ENCODE peak calls at places on chromosome 18, in ten cellular contexts. B is A549, D is stomach, Z is adrenal gland, C is IMR-90, A is transverse colon, P is spleen, W is tibial nerve, S is right lobe of liver, J is uterus. V is an unnamed sample.

GRCh38 chr18:59697236-59697932 is at the start of gene CCBE1:
- DNase-seq in B (peak), D (peak), Z (peak), C (peak), A (peak), P (no peak), W (peak), S (peak), J (peak), V (peak)

GRCh38 chr18:56124186-56124585 is 514.2 kb downstream of the TXNL1 start:
- DNase-seq in B (no peak), D (no peak), Z (no peak), C (peak), A (no peak), P (no peak), W (no peak), S (no peak), J (no peak), V (no peak)

GRCh38 chr18:644395-645004 is 13.0 kb upstream of the TYMS start:
- DNase-seq in B (no peak), D (no peak), Z (no peak), C (no peak), A (no peak), P (no peak), W (no peak), S (no peak), J (no peak), V (no peak)

GRCh38 chr18:33183136-33183535 is 257.4 kb downstream of the CCDC178 start:
- DNase-seq in B (no peak), D (no peak), Z (no peak), C (no peak), A (no peak), P (no peak), W (no peak), S (no peak), J (no peak), V (no peak)

GRCh38 chr18:2223394-2223793 is 347.9 kb downstream of the METTL4 start:
- DNase-seq in B (no peak), D (no peak), Z (no peak), C (no peak), A (no peak), P (no peak), W (no peak), S (no peak), J (no peak), V (no peak)

GRCh38 chr18:60692277-60692676 is 319.7 kb upstream of the MC4R start:
- DNase-seq in B (no peak), D (no peak), Z (no peak), C (no peak), A (no peak), P (no peak), W (no peak), S (no peak), J (no peak), V (no peak)

GRCh38 chr18:63956755-63957154 is 7.7 kb downstream of the HMSD start:
- DNase-seq in B (no peak), D (no peak), Z (no peak), C (no peak), A (no peak), P (no peak), W (no peak), S (no peak), J (no peak), V (no peak)

GRCh38 chr18:2104620-2105462 is 466.5 kb downstream of the METTL4 start:
- DNase-seq in B (peak), D (peak), Z (peak), C (peak), A (peak), P (peak), W (no peak), S (peak), J (no peak), V (peak)

GRCh38 chr18:49441338-49441938 is 19.0 kb downstream of the DYM start:
- DNase-seq in B (no peak), D (no peak), Z (no peak), C (no peak), A (no peak), P (no peak), W (no peak), S (no peak), J (no peak), V (no peak)

GRCh38 chr18:72541871-72542690 is 2.1 kb downstream of the CBLN2 start:
- DNase-seq in B (no peak), D (no peak), Z (no peak), C (no peak), A (no peak), P (no peak), W (no peak), S (no peak), J (no peak), V (no peak)

GRCh38 chr18:3703732-3704176 is 253.8 kb downstream of the TGIF1 start:
- DNase-seq in B (peak), D (peak), Z (peak), C (peak), A (peak), P (no peak), W (peak), S (peak), J (peak), V (peak)

GRCh38 chr18:43542016-43542415 is 264.7 kb upstream of the SYT4 start:
- DNase-seq in B (no peak), D (no peak), Z (no peak), C (no peak), A (no peak), P (no peak), W (no peak), S (no peak), J (no peak), V (no peak)

GRCh38 chr18:10401489-10401888 is 52.9 kb upstream of the APCDD1 start:
- DNase-seq in B (no peak), D (no peak), Z (no peak), C (peak), A (no peak), P (no peak), W (no peak), S (no peak), J (peak), V (no peak)

GRCh38 chr18:36825526-36825925 is 3.3 kb downstream of the TPGS2 start:
- DNase-seq in B (no peak), D (no peak), Z (no peak), C (no peak), A (no peak), P (no peak), W (no peak), S (no peak), J (no peak), V (no peak)

GRCh38 chr18:10010611-10011015 is 96.8 kb downstream of the VAPA start:
- DNase-seq in B (peak), D (peak), Z (no peak), C (peak), A (peak), P (no peak), W (peak), S (no peak), J (peak), V (no peak)

GRCh38 chr18:23138470-23138869 is 3.2 kb downstream of the CABLES1 start:
- DNase-seq in B (no peak), D (peak), Z (no peak), C (no peak), A (no peak), P (no peak), W (no peak), S (no peak), J (peak), V (peak)

GRCh38 chr18:23321996-23322395 is 131.1 kb upstream of the RIOK3 start:
- DNase-seq in B (no peak), D (no peak), Z (no peak), C (peak), A (no peak), P (no peak), W (no peak), S (no peak), J (no peak), V (no peak)

GRCh38 chr18:35345460-35345921 is 1.3 kb upstream of the ZNF24 start:
- DNase-seq in B (no peak), D (peak), Z (peak), C (no peak), A (no peak), P (no peak), W (no peak), S (no peak), J (no peak), V (peak)

GRCh38 chr18:26700201-26700600 is 151.8 kb upstream of the KCTD1 start:
- DNase-seq in B (no peak), D (no peak), Z (no peak), C (no peak), A (no peak), P (no peak), W (no peak), S (no peak), J (no peak), V (no peak)

GRCh38 chr18:47184419-47185050 is 8.4 kb upstream of the IER3IP1 start:
- DNase-seq in B (peak), D (no peak), Z (no peak), C (peak), A (no peak), P (no peak), W (peak), S (no peak), J (peak), V (peak)

GRCh38 chr18:34153711-34154110 is 71.0 kb downstream of the NOL4 start:
- DNase-seq in B (peak), D (no peak), Z (no peak), C (peak), A (no peak), P (no peak), W (no peak), S (no peak), J (no peak), V (no peak)

GRCh38 chr18:73040247-73040646 is 172.5 kb upstream of the NETO1 start:
- DNase-seq in B (peak), D (no peak), Z (no peak), C (no peak), A (no peak), P (no peak), W (no peak), S (no peak), J (no peak), V (no peak)

GRCh38 chr18:37869051-37869450 is 303.5 kb upstream of the CELF4 start:
- DNase-seq in B (no peak), D (no peak), Z (no peak), C (no peak), A (no peak), P (no peak), W (no peak), S (no peak), J (no peak), V (no peak)

GRCh38 chr18:48405108-48405507 is 4.1 kb downstream of the ZBTB7C start:
- DNase-seq in B (no peak), D (no peak), Z (no peak), C (peak), A (no peak), P (no peak), W (no peak), S (no peak), J (no peak), V (no peak)

GRCh38 chr18:9328776-9329175 is 5.8 kb upstream of the TWSG1 start:
- DNase-seq in B (no peak), D (no peak), Z (no peak), C (peak), A (no peak), P (no peak), W (no peak), S (no peak), J (no peak), V (no peak)

GRCh38 chr18:53004798-53005197 is 664.8 kb downstream of the DCC start:
- DNase-seq in B (no peak), D (no peak), Z (no peak), C (no peak), A (no peak), P (no peak), W (no peak), S (no peak), J (no peak), V (no peak)

GRCh38 chr18:3886575-3887322 is 436.8 kb downstream of the TGIF1 start:
- DNase-seq in B (no peak), D (no peak), Z (no peak), C (no peak), A (no peak), P (no peak), W (no peak), S (no peak), J (no peak), V (peak)

GRCh38 chr18:2083691-2084090 is 487.6 kb downstream of the METTL4 start:
- DNase-seq in B (peak), D (no peak), Z (no peak), C (no peak), A (no peak), P (no peak), W (no peak), S (no peak), J (no peak), V (peak)

GRCh38 chr18:41311571-41312240 is 643.3 kb upstream of the PIK3C3 start:
- DNase-seq in B (no peak), D (no peak), Z (no peak), C (no peak), A (no peak), P (no peak), W (no peak), S (no peak), J (no peak), V (no peak)

GRCh38 chr18:68448736-68449135 is 266.2 kb downstream of the TMX3 start:
- DNase-seq in B (no peak), D (no peak), Z (no peak), C (peak), A (no peak), P (no peak), W (no peak), S (no peak), J (no peak), V (no peak)

DNA sequence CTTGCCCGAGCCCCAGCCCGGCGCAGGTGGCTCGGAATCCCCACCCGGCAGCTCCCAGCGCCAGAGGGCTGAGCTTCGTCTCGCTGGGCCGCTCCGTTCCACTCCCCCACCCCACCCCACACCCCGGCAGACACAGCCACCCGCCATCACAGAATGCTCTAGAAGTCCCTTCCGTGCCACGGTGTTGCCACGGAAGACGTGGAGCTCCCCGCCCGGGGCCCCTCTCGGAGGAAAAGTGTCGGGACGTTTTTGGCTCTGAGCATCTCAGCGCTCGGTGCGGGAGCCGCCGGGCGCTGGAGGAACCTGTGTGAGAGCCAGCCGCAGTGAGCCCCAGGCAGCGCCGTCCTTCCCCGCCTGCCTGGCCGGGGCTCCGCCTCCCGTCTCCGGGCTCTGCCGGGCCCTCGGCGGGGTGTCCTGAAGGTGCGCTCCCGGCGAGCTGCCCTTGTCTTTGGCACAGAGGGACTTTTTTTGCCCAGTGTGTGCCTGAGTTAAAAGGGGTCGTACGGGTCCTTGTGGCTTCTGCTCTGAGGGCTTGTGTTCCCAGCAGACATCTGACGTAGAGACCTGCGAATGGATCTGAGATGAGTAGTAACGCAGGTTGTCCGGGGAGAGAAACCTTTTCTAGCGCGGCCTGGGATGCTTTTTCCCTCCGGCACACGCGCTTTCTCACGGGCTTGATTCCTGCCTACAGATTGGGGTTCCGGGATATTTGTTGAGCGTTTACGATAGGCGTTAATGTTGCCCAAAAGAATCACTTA is 1.8 kb downstream of the ZCCHC2 start:
- DNase-seq in B (peak), D (peak), Z (peak), C (peak), A (peak), P (peak), W (peak), S (peak), J (peak), V (peak)
- TF ChIP-seq POLR2A in B (peak), D (peak), Z (peak), C (no peak), A (peak), P (no peak), W (peak), S (peak), J (peak), V (peak)

GRCh38 chr18:12423820-12424219 is 16.1 kb downstream of the PRELID3A start:
- DNase-seq in B (no peak), D (no peak), Z (no peak), C (no peak), A (no peak), P (peak), W (no peak), S (no peak), J (no peak), V (no peak)

GRCh38 chr18:12421732-12422131 is 14.0 kb downstream of the PRELID3A start:
- DNase-seq in B (no peak), D (no peak), Z (no peak), C (no peak), A (no peak), P (no peak), W (no peak), S (no peak), J (no peak), V (no peak)

GRCh38 chr18:12422936-12423335 is 15.2 kb downstream of the PRELID3A start:
- DNase-seq in B (peak), D (no peak), Z (no peak), C (no peak), A (no peak), P (no peak), W (no peak), S (no peak), J (no peak), V (peak)

GRCh38 chr18:12423393-12423792 is 15.7 kb downstream of the PRELID3A start:
- DNase-seq in B (no peak), D (no peak), Z (no peak), C (no peak), A (no peak), P (no peak), W (no peak), S (no peak), J (no peak), V (no peak)

GRCh38 chr18:12420831-12421421 is 13.2 kb downstream of the PRELID3A start:
- DNase-seq in B (no peak), D (no peak), Z (no peak), C (no peak), A (no peak), P (no peak), W (no peak), S (no peak), J (no peak), V (no peak)
- TF ChIP-seq POLR2A in B (no peak), D (no peak), Z (no peak), C (no peak), A (no peak), P (no peak), W (no peak), S (no peak), J (no peak), V (no peak)

DNA sequence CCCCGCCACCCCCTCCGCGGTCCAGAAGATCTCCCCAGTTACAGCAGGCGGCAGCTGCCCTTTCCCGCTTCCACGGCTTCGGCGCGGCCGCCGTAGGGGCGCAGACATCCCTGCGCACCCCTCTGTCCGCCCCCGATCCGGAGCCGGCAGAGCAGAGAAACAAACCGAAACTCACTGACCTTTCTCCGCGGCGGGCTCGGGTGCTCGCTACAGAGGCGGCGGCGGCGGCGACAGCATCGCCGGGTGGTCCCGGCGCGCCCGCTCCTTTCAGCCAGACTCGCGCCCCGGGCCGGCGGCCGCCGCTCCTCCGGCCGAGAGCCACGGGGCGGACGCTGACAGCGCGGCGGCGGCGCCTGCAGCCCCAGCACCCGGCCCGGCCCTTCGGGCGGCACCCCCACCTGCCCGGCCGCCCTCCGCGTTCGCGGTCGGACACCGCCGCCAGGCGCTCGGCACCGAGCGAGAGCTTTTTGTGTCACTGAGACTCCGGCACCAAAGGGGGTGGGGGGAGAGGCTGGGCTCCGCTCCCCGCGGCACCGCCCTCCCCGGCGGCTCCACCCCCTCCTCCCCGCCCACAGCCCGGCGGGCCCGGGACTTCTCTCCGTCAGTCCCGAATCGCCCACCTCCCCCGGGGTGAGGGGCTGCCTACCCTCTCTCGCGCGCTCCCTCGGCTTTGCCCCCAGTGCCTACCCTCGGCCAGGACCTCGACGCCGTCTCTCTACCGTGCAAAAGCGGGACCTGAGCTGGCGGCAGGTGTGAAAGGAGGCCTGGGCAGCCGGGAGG is 1.4 kb upstream of the RNF152 start:
- DNase-seq in B (peak), D (peak), Z (peak), C (peak), A (peak), P (peak), W (peak), S (peak), J (peak), V (peak)
- TF ChIP-seq POLR2A in B (no peak), D (no peak), Z (peak), C (peak), A (peak), P (no peak), W (peak), S (peak), J (peak), V (no peak)

GRCh38 chr18:11849845-11850747 is 1.1 kb upstream of the CHMP1B start:
- DNase-seq in B (peak), D (peak), Z (peak), C (peak), A (peak), P (peak), W (peak), S (peak), J (peak), V (peak)
- TF ChIP-seq POLR2A in B (no peak), D (peak), Z (peak), C (no peak), A (peak), P (no peak), W (peak), S (peak), J (no peak), V (peak)

GRCh38 chr18:58674159-58674558 is 2.9 kb downstream of the MALT1 start:
- DNase-seq in B (no peak), D (no peak), Z (no peak), C (no peak), A (no peak), P (no peak), W (no peak), S (no peak), J (no peak), V (no peak)

GRCh38 chr18:58674863-58675472 is 3.7 kb downstream of the MALT1 start:
- DNase-seq in B (no peak), D (no peak), Z (no peak), C (peak), A (no peak), P (no peak), W (no peak), S (no peak), J (no peak), V (no peak)

GRCh38 chr18:58671122-58671940 is at the start of gene MALT1:
- DNase-seq in B (peak), D (peak), Z (peak), C (peak), A (peak), P (peak), W (peak), S (peak), J (peak), V (peak)

GRCh38 chr18:58671941-58672565 is 788 bp downstream of the MALT1 start:
- DNase-seq in B (peak), D (peak), Z (no peak), C (peak), A (peak), P (no peak), W (no peak), S (no peak), J (peak), V (no peak)

DNA sequence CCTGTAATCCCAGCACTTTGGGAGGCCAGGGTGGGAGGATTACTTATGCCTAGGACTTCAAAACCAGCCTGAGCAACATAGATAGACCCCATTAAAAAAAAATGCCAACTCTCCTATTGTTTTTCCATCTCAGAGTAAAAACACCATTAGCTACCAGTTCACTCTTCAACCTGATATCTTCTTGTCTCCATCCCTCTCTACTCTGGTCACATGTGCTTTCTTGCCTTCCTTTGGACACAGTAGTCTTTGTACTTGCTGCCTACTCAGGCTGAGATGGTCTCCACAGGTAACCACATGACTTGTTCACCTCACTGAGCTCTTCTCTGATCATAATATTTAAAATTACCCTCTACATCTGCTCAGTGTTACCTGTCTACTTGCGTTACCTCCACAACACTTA is 5.0 kb downstream of the MALT1 start:
- DNase-seq in B (no peak), D (no peak), Z (no peak), C (no peak), A (no peak), P (no peak), W (no peak), S (no peak), J (no peak), V (no peak)
- TF ChIP-seq POLR2A in B (no peak), D (no peak), Z (no peak), C (no peak), A (no peak), P (no peak), W (no peak), S (no peak), J (no peak), V (no peak)

GRCh38 chr18:77108821-77109692 is 23.5 kb downstream of the MBP start:
- DNase-seq in B (no peak), D (no peak), Z (peak), C (no peak), A (no peak), P (no peak), W (no peak), S (no peak), J (peak), V (no peak)
- TF ChIP-seq POLR2A in B (no peak), D (no peak), Z (no peak), C (no peak), A (no peak), P (no peak), W (no peak), S (no peak), J (no peak), V (no peak)

GRCh38 chr18:24426398-24427294 is at the start of gene IMPACT:
- DNase-seq in B (peak), D (peak), Z (peak), C (peak), A (peak), P (peak), W (peak), S (peak), J (peak), V (peak)
- TF ChIP-seq POLR2A in B (peak), D (no peak), Z (peak), C (peak), A (no peak), P (peak), W (peak), S (peak), J (peak), V (peak)

V was measured in erythroblast.